ENCODE peak calls at places on chromosomes 13 and 19, in seven cellular contexts. S, U, T, N, V, R and K are unnamed samples.

GRCh38 chr13:75766636-75767035 is 130.5 kb downstream of the LMO7 start:
- DNase-seq in S (no peak), U (no peak), T (no peak), N (no peak), V (no peak), R (no peak), K (no peak)

GRCh38 chr13:20718958-20719566 is 15.6 kb downstream of the IL17D start:
- DNase-seq in S (no peak), U (no peak), T (no peak), N (no peak), V (no peak), R (no peak), K (no peak)

GRCh38 chr13:46778879-46779278 is 18.1 kb downstream of the ESD start:
- DNase-seq in S (no peak), U (peak; percentile 30), T (no peak), N (no peak), V (no peak), R (no peak), K (peak; percentile 64)

GRCh38 chr13:72126424-72126823 is 259.4 kb upstream of the DACH1 start:
- DNase-seq in S (no peak), U (no peak), T (no peak), N (no peak), V (no peak), R (no peak), K (no peak)

GRCh38 chr13:48775804-48776203 is 122.1 kb downstream of the CYSLTR2 start:
- DNase-seq in S (no peak), U (peak; percentile 83), T (no peak), N (peak; percentile 16), V (no peak), R (no peak), K (peak; percentile 97)

GRCh38 chr19:38173324-38174041 is 50.5 kb downstream of the DPF1 start:
- DNase-seq in S (peak; percentile 54), U (peak; percentile 13), T (no peak), N (no peak), V (no peak), R (peak; percentile 92), K (peak; percentile 84)

GRCh38 chr13:80716610-80717081 is 375.7 kb upstream of the SPRY2 start:
- DNase-seq in S (no peak), U (peak; percentile 74), T (no peak), N (peak; percentile 60), V (no peak), R (peak; percentile 78), K (no peak)

GRCh38 chr13:59356607-59357006 is 807.1 kb downstream of the DIAPH3 start:
- DNase-seq in S (peak; percentile 72), U (peak; percentile 87), T (no peak), N (peak; percentile 58), V (no peak), R (peak; percentile 89), K (peak; percentile 5)

GRCh38 chr19:7679017-7679720 is 1.5 kb upstream of the TRAPPC5 start:
- DNase-seq in S (no peak), U (no peak), T (no peak), N (no peak), V (no peak), R (no peak), K (no peak)

GRCh38 chr19:1513492-1514294 is 874 bp upstream of the ADAMTSL5 start:
- DNase-seq in S (no peak), U (peak; percentile 64), T (peak; percentile 39), N (peak; percentile 83), V (peak; percentile 63), R (no peak), K (peak; percentile 66)

GRCh38 chr13:110245421-110245899 is 61.5 kb downstream of the COL4A1 start:
- DNase-seq in S (no peak), U (peak; percentile 76), T (no peak), N (no peak), V (peak; percentile 15), R (peak; percentile 79), K (peak; percentile 75)

DNA sequence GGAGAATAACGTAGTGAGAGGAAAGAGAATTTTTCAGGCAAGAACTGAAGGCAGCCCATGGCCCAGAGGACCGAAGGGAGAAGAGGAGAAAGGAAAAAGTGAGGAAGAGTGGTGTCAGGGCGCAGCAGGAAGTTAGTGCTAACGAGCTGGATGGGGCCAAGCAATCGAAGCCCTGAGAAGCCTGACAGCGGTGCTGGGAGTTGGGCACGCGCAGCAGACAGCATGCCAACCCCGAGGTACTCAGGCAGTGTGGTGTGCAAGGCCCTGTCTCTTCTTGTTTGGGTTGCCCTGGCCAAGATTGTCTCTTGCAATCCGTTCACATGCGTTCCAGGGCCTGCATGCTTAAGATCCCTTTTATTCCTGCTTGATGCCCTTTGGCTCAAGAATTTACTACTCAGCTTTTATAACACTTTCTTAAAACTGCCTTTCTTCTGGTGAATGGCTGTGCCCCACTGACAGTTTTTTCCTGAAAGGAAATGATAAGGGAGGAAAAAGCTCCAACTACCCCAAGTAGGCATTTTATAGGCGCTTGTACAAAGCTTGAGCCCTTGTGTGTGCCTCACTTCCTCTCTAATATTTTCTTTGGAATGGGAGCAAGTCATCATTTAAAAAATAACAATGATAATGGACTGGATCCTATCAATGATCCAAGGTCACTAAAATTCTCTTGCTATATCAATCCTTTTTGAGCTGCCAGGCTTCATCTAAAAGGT is 115.4 kb downstream of the FLT1 start:
- DNase-seq in S (no peak), U (no peak), T (no peak), N (no peak), V (no peak), R (no peak), K (no peak)
- TF ChIP-seq CTCF in S (no peak), U (no peak), T (no peak), N (no peak), V (no peak), R (no peak), K (no peak)

DNA sequence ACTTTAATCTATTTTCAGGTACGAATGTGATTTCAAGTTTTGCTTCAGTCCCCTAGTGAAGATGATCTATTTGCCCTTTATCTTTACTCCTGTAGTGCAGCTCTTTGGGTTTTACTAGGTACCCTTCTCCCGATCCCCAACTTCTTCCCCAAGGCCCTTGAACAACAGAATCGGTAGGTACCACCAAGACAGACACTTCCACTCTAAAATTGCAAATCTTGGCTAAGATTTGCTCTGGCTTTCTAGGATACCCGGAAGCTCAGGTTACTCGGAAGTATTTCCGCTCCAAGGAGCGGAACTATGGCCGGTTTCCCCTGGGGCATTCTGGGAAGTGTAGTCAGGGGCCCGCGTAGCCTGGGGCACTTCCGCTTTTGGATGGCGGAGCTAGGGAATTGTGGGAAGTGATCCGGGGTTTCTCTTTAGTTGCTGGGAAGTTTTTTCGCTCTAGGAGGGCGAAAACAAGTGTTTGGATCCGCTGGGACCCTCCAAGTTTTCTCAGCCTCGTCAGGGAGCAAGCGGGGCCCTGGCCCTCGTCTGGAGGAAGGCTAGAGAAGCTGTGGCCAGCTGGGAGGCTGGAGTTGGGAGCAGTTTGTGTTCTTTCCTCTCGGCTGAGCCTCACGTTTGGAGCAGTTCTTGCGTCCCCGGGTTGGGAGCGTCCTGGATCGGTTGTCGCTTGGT is 5.1 kb upstream of the ZNF227 start:
- DNase-seq in S (peak; percentile 86), U (peak; percentile 96), T (peak; percentile 95), N (peak; percentile 96), V (peak; percentile 94), R (peak; percentile 96), K (peak; percentile 93)
- H3K4me3 ChIP-seq in S (peak overlapping the region; percentile 66), U (peak overlapping the region; percentile 79), T (peak overlapping the region; percentile 66), N (peak overlapping the region; percentile 67), V (peak overlapping the region; percentile 61), R (peak overlapping the region; percentile 32), K (peak overlapping the region; percentile 77)

DNA sequence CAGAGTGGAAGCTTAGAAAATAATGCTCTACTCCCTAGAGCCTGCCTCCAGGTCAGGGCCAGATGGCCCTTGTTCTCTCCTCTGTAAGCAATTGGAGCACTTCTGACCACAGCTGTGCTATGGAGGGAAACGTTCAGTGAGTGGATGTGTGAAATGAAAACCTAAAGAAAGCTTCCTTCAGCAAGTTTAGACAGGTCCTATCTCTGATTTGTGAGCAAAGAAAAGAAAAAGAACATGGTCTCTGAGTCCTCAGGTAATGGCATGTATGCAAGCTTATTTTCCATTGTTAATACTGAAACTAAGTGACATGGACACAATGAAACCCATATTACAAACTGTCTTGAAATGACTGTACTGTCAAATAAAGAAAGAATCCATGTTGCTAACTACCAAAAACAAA is 1486.8 kb downstream of the EFNB2 start:
- DNase-seq in S (no peak), U (no peak), T (no peak), N (no peak), V (no peak), R (no peak), K (no peak)
- TF ChIP-seq CTCF in S (no peak), U (no peak), T (no peak), N (no peak), V (no peak), R (no peak), K (no peak)

GRCh38 chr13:50055454-50055853 is 40.2 kb downstream of the KCNRG start:
- DNase-seq in S (no peak), U (no peak), T (no peak), N (no peak), V (no peak), R (no peak), K (no peak)
- H3K4me3 ChIP-seq in S (no peak overlapping the region), U (no peak overlapping the region), T (no peak overlapping the region), N (no peak overlapping the region), V (no peak overlapping the region), R (no peak overlapping the region), K (no peak overlapping the region)

GRCh38 chr13:63161219-63161618 is 1745.6 kb upstream of the PCDH20 start:
- DNase-seq in S (no peak), U (no peak), T (no peak), N (no peak), V (no peak), R (no peak), K (no peak)

DNA sequence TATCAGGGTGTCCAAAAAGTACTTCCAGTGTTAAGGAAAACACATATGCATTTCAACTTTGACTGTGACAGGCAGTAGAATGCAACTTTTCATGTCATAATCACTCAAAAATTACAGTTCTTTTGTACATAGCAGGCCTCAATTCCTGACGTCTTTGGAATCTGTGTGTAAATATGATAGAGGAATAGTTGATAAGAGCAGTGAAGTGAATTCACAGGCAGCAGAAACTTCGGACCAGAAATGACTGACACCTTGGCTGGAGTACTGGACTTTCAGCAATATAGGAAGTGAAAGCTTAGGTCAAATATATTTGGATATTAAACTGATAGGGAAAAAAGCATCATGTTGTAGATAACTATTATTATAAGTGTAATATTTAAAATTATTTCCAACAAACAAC is 1741.2 kb upstream of the PCDH20 start:
- DNase-seq in S (no peak), U (no peak), T (no peak), N (no peak), V (no peak), R (no peak), K (no peak)
- TF ChIP-seq CTCF in S (no peak), U (no peak), T (no peak), N (no peak), V (no peak), R (no peak), K (no peak)

DNA sequence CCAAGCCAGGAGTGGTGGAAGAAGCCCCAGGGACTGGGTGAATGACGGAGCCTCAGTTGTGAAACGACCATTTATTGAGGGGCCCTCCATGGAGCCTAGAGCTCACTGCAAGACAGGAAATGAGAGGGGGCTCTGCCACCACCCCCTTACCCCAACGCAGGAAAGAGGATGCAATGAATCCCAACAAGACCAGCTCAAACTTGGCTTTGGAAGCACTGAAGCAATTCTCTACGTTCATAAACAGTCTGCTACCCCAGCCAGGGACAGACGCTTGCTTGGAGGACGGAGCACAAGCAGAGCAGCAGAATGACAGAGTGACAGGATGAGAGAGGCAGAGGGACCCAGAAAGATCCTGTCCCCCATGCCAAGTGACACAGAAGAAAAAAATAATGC is 1.0 kb downstream of the PRKACA start:
- DNase-seq in S (no peak), U (no peak), T (no peak), N (no peak), V (no peak), R (no peak), K (no peak)
- H3K4me3 ChIP-seq in S (peak overlapping the region; percentile 79), U (peak overlapping the region; percentile 95), T (peak overlapping the region; percentile 75), N (peak overlapping the region; percentile 96), V (peak overlapping the region; percentile 88), R (peak overlapping the region; percentile 95), K (peak overlapping the region; percentile 79)

GRCh38 chr13:61684976-61685682 is 269.5 kb upstream of the PCDH20 start:
- DNase-seq in S (no peak), U (no peak), T (no peak), N (no peak), V (no peak), R (no peak), K (no peak)

GRCh38 chr13:61685683-61686013 is 270.0 kb upstream of the PCDH20 start:
- DNase-seq in S (no peak), U (no peak), T (no peak), N (peak; percentile 65), V (no peak), R (no peak), K (no peak)
- TF ChIP-seq CTCF in S (no peak), U (no peak), T (no peak), N (peak; percentile 61), V (no peak), R (no peak), K (no peak)